ENCODE peak calls at places on chromosomes 12 and 14, in five cellular contexts. A is dorsolateral prefrontal cortex, H is AG04450, B is heart left ventricle, Y is adrenal gland. Q is an unnamed sample.

GRCh38 chr12:121536058-121536928 is 44.5 kb downstream of the KDM2B start:
- DNase-seq in A (peak; percentile 66), H (peak; percentile 46), B (peak; percentile 95), Y (peak; percentile 94), Q (peak; percentile 64)

GRCh38 chr12:52198454-52199215 is 6.8 kb upstream of the KRT80 start:
- DNase-seq in A (no peak), H (no peak), B (no peak), Y (no peak), Q (no peak)

GRCh38 chr14:99272669-99273024 is 650 bp upstream of the BCL11B start:
- DNase-seq in A (no peak), H (no peak), B (no peak), Y (no peak), Q (no peak)

GRCh38 chr12:108980831-108981618 is 39.8 kb downstream of the SVOP start:
- DNase-seq in A (no peak), H (no peak), B (peak; percentile 60), Y (no peak), Q (no peak)

GRCh38 chr14:101226265-101226602 is 322.7 kb upstream of the RTL1 start:
- DNase-seq in A (no peak), H (no peak), B (no peak), Y (no peak), Q (no peak)

GRCh38 chr12:54222609-54223008 is 33.8 kb upstream of the SMUG1 start:
- DNase-seq in A (no peak), H (peak; percentile 90), B (no peak), Y (no peak), Q (no peak)

GRCh38 chr12:107318804-107319535 is 225.6 kb upstream of the CRY1 start:
- DNase-seq in A (no peak), H (no peak), B (no peak), Y (no peak), Q (no peak)

GRCh38 chr14:93958567-93959238 is 17.7 kb downstream of the ASB2 start:
- DNase-seq in A (no peak), H (no peak), B (no peak), Y (no peak), Q (no peak)

GRCh38 chr12:50087995-50088394 is 2.9 kb downstream of the SMARCD1 start:
- DNase-seq in A (no peak), H (no peak), B (no peak), Y (no peak), Q (no peak)

GRCh38 chr12:71871116-71871515 is 31.6 kb downstream of the TBC1D15 start:
- DNase-seq in A (no peak), H (peak; percentile 4), B (no peak), Y (no peak), Q (no peak)

GRCh38 chr14:95472819-95473251 is 43.6 kb downstream of the SYNE3 start:
- DNase-seq in A (no peak), H (no peak), B (no peak), Y (no peak), Q (no peak)

GRCh38 chr14:104335176-104335575 is 196.8 kb downstream of the KIF26A start:
- DNase-seq in A (no peak), H (no peak), B (no peak), Y (no peak), Q (no peak)

GRCh38 chr14:62409909-62410308 is 635.3 kb downstream of the KCNH5 start:
- DNase-seq in A (no peak), H (peak; percentile 38), B (no peak), Y (no peak), Q (no peak)

GRCh38 chr12:132827763-132828703 is 636 bp downstream of the GOLGA3 start:
- DNase-seq in A (no peak), H (peak; percentile 30), B (peak; percentile 38), Y (peak; percentile 68), Q (no peak)

GRCh38 chr12:115341442-115341841 is 657.5 kb upstream of the TBX3 start:
- DNase-seq in A (no peak), H (peak; percentile 97), B (peak; percentile 84), Y (peak; percentile 97), Q (no peak)

GRCh38 chr12:22437031-22437806 is 102.7 kb upstream of the ST8SIA1 start:
- DNase-seq in A (no peak), H (no peak), B (no peak), Y (no peak), Q (no peak)

GRCh38 chr14:91244501-91244901 is at the start of gene GPR68:
- DNase-seq in A (peak; percentile 33), H (peak; percentile 46), B (peak; percentile 46), Y (peak; percentile 81), Q (no peak)

GRCh38 chr12:70719672-70720420 is 82.6 kb upstream of the PTPRB start:
- DNase-seq in A (peak; percentile 40), H (no peak), B (peak; percentile 43), Y (peak; percentile 64), Q (no peak)

GRCh38 chr12:67519824-67520433 is 128.6 kb upstream of the DYRK2 start:
- DNase-seq in A (no peak), H (no peak), B (no peak), Y (no peak), Q (no peak)

GRCh38 chr12:111777345-111778045 is 10.8 kb downstream of the ALDH2 start:
- DNase-seq in A (no peak), H (no peak), B (peak; percentile 50), Y (no peak), Q (no peak)

GRCh38 chr12:113860059-113860820 is 105.9 kb downstream of the RBM19 start:
- DNase-seq in A (no peak), H (no peak), B (no peak), Y (no peak), Q (no peak)

GRCh38 chr14:32354716-32355115 is 25.6 kb downstream of the AKAP6 start:
- DNase-seq in A (no peak), H (no peak), B (peak; percentile 38), Y (no peak), Q (no peak)

GRCh38 chr12:124390442-124391116 is 95.7 kb downstream of the RFLNA start:
- DNase-seq in A (no peak), H (no peak), B (peak; percentile 70), Y (peak; percentile 84), Q (no peak)

GRCh38 chr14:102592969-102593840 is 756 bp downstream of the RCOR1 start:
- DNase-seq in A (peak; percentile 37), H (no peak), B (peak; percentile 57), Y (peak; percentile 64), Q (peak; percentile 50)

GRCh38 chr12:75705749-75706719 is 194.6 kb upstream of the KRR1 start:
- DNase-seq in A (no peak), H (peak; percentile 99), B (peak; percentile 64), Y (peak; percentile 64), Q (no peak)

DNA sequence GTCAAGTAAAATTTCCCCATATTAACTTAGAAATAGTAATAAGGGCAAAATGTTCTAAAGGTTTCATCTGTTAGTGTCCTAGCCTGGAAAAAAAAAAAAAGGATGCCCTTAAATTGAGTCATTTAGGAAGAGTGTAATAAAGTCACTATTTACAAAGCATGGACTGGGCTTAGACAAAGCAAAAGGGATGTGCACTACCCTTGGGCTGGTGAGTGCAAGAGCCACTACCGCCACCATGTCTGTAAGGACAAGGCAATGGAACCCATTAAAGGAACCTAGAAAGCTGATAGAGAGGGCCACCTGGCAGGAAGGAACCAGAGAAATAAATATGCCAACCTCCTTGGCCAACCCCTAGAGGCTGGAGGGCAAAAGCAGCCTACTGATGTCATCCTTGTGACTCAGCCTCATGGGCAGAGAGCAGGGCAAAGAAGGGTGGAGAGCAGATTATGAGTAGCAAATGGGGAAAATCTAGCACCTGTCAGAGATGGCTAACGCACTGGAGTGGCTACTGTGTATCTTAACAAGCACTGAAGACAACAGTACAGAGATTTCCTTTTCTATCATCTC is 59.5 kb upstream of the FUT8 start:
- DNase-seq in A (no peak), H (no peak), B (no peak), Y (no peak), Q (no peak)
- H3K27ac ChIP-seq in A (no peak overlapping the region), H (no peak overlapping the region), B (no peak overlapping the region), Y (no peak overlapping the region), Q (no peak overlapping the region)

GRCh38 chr12:27523642-27524488 is at the start of gene PPFIBP1:
- DNase-seq in A (peak; percentile 99), H (peak; percentile 94), B (peak; percentile 99), Y (peak; percentile 100), Q (peak; percentile 94)
- TF ChIP-seq CTCF in A (no peak), H (peak; percentile 37), B (peak; percentile 26), Y (no peak), Q (no peak)

GRCh38 chr12:60100150-60100549 is 504.3 kb downstream of the SLC16A7 start:
- DNase-seq in A (no peak), H (no peak), B (no peak), Y (no peak), Q (no peak)

GRCh38 chr12:60106207-60106606 is 510.4 kb downstream of the SLC16A7 start:
- DNase-seq in A (no peak), H (no peak), B (no peak), Y (no peak), Q (no peak)

GRCh38 chr12:60101715-60102114 is 505.9 kb downstream of the SLC16A7 start:
- DNase-seq in A (no peak), H (no peak), B (no peak), Y (no peak), Q (no peak)

GRCh38 chr12:60096727-60097126 is 500.9 kb downstream of the SLC16A7 start:
- DNase-seq in A (no peak), H (no peak), B (no peak), Y (no peak), Q (no peak)

DNA sequence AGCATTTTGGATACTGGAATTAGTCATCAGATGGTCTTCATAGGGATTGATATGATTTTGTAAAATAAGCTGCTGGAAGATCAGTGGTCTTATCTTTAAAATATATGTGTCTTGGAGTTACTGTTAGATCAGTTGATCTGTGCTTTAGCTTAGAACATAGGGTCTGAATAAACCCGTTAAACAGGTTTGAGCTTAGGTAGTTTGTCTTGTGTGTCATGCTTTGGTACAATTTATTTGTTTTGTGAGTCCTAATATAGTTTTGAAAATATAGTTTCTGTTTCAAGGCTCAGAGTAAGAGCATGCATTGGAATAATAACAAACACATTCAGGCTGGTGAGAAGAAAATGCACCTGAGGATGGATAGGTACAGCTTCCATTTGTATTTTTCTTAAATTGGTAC is 505.0 kb downstream of the SLC16A7 start:
- DNase-seq in A (no peak), H (no peak), B (no peak), Y (no peak), Q (no peak)
- H3K27ac ChIP-seq in A (no peak overlapping the region), H (no peak overlapping the region), B (no peak overlapping the region), Y (no peak overlapping the region), Q (no peak overlapping the region)

GRCh38 chr12:105931104-105931503 is 207.7 kb downstream of the NUAK1 start:
- DNase-seq in A (no peak), H (no peak), B (no peak), Y (no peak), Q (no peak)

GRCh38 chr12:105930612-105931011 is 208.1 kb downstream of the NUAK1 start:
- DNase-seq in A (no peak), H (no peak), B (no peak), Y (no peak), Q (no peak)

GRCh38 chr12:105924526-105925208 is 214.1 kb downstream of the NUAK1 start:
- DNase-seq in A (no peak), H (no peak), B (no peak), Y (no peak), Q (no peak)

GRCh38 chr12:105928436-105928835 is 210.3 kb downstream of the NUAK1 start:
- DNase-seq in A (no peak), H (no peak), B (no peak), Y (no peak), Q (no peak)

DNA sequence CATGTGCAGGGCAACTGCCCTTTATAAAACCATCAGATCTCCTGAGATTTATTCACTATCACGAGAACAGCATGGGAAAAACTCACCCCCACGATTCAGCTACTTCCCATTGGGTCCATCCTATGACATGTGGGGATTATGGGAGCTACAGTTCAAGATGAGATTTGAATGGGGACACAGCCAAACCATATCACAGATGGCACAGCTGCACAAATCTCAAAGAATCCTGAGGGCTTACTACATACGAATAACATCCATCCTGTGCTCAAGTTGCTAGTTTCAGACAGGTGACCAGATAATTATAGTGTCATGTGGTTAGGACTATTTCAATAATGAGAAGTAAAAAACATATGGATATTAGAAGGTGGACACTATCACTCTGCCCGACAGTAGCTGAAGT is 211.2 kb downstream of the NUAK1 start:
- DNase-seq in A (no peak), H (no peak), B (no peak), Y (no peak), Q (no peak)
- TF ChIP-seq CTCF in A (no peak), H (no peak), B (no peak), Y (no peak), Q (no peak)